ENCODE peak calls at places on chromosomes 5 and 9, in seven cellular contexts. Z, N, P, M, S, E and R are unnamed samples.

GRCh38 chr5:79050513-79050912 is 19.0 kb downstream of the DMGDH start:
- DNase-seq in E (no peak), P (no peak), S (no peak), M (no peak), N (no peak), Z (no peak), R (no peak)

GRCh38 chr5:133694181-133694831 is 82.0 kb upstream of the FSTL4 start:
- DNase-seq in Z (no peak), M (no peak), P (no peak), N (no peak), S (no peak), E (no peak), R (no peak)

GRCh38 chr9:111833941-111834340 is 39.2 kb upstream of the SHOC1 start:
- DNase-seq in P (no peak), M (no peak), N (peak), Z (no peak), S (no peak), E (no peak), R (no peak)

GRCh38 chr9:104869801-104870200 is 58.2 kb downstream of the ABCA1 start:
- DNase-seq in N (no peak), E (no peak), Z (no peak), S (no peak), P (no peak), M (no peak), R (peak)

GRCh38 chr9:2093920-2094597 is 78.9 kb downstream of the SMARCA2 start:
- DNase-seq in E (no peak), N (peak), S (no peak), Z (no peak), M (peak), P (no peak), R (peak)

GRCh38 chr9:114174876-114175771 is 19.8 kb downstream of the COL27A1 start:
- DNase-seq in Z (no peak), M (peak), P (no peak), N (no peak), S (no peak), E (no peak), R (peak)

GRCh38 chr9:70390922-70391321 is 23.5 kb downstream of the KLF9 start:
- DNase-seq in N (no peak), Z (no peak), P (no peak), E (no peak), M (peak), S (no peak), R (peak)

GRCh38 chr5:172370648-172371248 is 83.6 kb downstream of the SH3PXD2B start:
- DNase-seq in M (peak), N (peak), S (no peak), Z (no peak), P (no peak), E (peak), R (peak)

GRCh38 chr9:133517711-133518110 is 7.0 kb downstream of the MYMK start:
- DNase-seq in M (no peak), Z (no peak), N (no peak), S (no peak), P (no peak), E (no peak), R (no peak)

GRCh38 chr5:80487829-80488708 is at the start of gene FAM151B:
- DNase-seq in S (peak), M (peak), E (peak), N (peak), P (peak), Z (peak), R (peak)

GRCh38 chr5:107254902-107255234 is 415.9 kb downstream of the EFNA5 start:
- DNase-seq in M (no peak), P (no peak), S (no peak), Z (no peak), E (no peak), N (no peak), R (no peak)

GRCh38 chr9:134686896-134687295 is 45.3 kb downstream of the COL5A1 start:
- DNase-seq in M (no peak), P (no peak), S (no peak), Z (no peak), N (no peak), E (no peak), R (no peak)

GRCh38 chr5:138339086-138339456 is 1.0 kb downstream of the FAM53C start:
- DNase-seq in P (no peak), S (no peak), Z (no peak), M (peak), N (peak), E (peak), R (no peak)

GRCh38 chr5:96904054-96904931 is 28.0 kb downstream of the ERAP2 start:
- DNase-seq in S (no peak), E (no peak), P (no peak), Z (no peak), N (peak), M (no peak), R (no peak)